ENCODE peak calls at places on chromosomes 12 and 14, in ten cellular contexts. P is astrocyte; T is CD8-positive, alpha-beta memory T cell; I is K562; Y is pancreas; K is psoas muscle; Z is lung; G is heart left ventricle; S is thoracic aorta; O is neuronal stem cell. Q is an unnamed sample.

GRCh38 chr14:68651652-68652432 is 141.0 kb downstream of the ZFP36L1 start:
- DNase-seq in I (no peak), S (no peak), K (no peak), P (no peak), T (no peak), Z (no peak), O (no peak), G (no peak), Y (peak; percentile 30), Q (no peak)

GRCh38 chr12:25241171-25242020 is 9.3 kb downstream of the KRAS start:
- DNase-seq in Y (no peak), G (no peak), P (peak; percentile 30), Z (no peak), I (peak; percentile 12), S (no peak), O (no peak), T (peak; percentile 22), K (no peak), Q (no peak)

GRCh38 chr14:93343797-93344196 is 3.2 kb upstream of the COX8C start:
- DNase-seq in Z (no peak), I (no peak), Y (no peak), O (no peak), G (no peak), S (no peak), T (no peak), P (no peak), K (no peak), Q (no peak)

GRCh38 chr14:38122241-38122640 is 85.5 kb upstream of the SSTR1 start:
- DNase-seq in T (no peak), Z (no peak), S (no peak), P (no peak), K (no peak), G (no peak), I (no peak), Y (no peak), O (no peak), Q (no peak)

GRCh38 chr14:21109377-21110260 is 8.8 kb downstream of the TMEM253 start:
- DNase-seq in G (no peak), P (no peak), T (no peak), O (no peak), K (no peak), S (no peak), I (no peak), Y (no peak), Z (no peak), Q (no peak)

GRCh38 chr14:69320581-69321365 is 60.8 kb downstream of the GALNT16 start:
- DNase-seq in Z (no peak), K (no peak), P (no peak), I (no peak), G (no peak), O (no peak), T (no peak), Y (peak; percentile 50), S (no peak), Q (no peak)

GRCh38 chr12:56071648-56072047 is 8.3 kb upstream of the ERBB3 start:
- DNase-seq in Z (no peak), S (no peak), K (no peak), Y (no peak), G (no peak), P (peak; percentile 16), O (no peak), T (no peak), I (no peak), Q (peak; percentile 23)

GRCh38 chr14:104462651-104463630 is 116.6 kb upstream of the C14orf180 start:
- DNase-seq in I (no peak), O (no peak), S (no peak), G (no peak), Y (no peak), Z (peak; percentile 19), P (no peak), K (no peak), T (no peak), Q (no peak)

GRCh38 chr12:116651089-116651488 is 86.8 kb downstream of the SPRING1 start:
- DNase-seq in K (no peak), Y (no peak), P (no peak), S (no peak), I (no peak), G (no peak), Z (no peak), O (no peak), T (no peak), Q (no peak)

DNA sequence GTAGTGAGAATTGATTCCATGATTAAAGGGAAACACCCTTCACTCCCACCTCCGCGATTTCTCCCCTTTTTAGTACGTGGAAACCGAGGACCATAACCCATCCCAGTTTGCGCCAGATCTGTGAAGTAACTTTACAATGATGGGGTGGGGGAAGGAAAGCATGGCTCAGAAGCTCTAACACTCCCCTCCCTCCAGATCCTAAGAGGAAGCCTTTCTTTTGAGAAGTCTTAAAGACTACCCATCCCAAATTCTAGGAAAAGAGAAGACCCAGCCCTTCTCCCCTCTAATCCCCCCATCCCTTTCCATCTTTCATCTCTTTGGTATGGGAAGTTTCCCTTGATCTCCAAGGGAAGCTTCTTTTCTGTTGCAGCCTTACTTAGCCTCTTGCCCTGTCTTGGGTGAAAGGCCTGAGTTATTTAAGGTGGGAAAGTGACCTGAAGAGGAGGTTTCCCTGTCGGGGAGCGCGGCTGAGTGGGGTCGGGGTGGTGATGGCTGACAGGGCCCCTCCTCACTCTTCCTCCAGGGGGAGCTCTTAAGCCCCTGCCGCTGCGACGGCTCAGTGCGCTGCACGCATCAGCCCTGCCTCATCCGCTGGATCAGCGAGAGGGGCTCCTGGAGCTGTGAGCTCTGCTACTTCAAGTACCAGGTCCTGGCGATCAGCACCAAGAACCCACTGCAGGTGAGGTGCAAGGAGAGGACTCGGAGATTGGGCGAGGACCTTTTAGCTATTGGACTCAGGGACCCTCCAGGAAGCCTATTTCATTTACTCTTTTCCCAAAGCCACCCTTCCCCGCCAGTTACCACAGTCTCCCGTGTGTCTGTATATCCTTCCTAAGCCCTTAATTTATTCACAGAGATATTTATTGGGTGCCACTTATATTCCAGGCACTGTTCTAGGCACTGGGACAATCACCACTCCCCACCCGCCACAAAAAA is 1.8 kb downstream of the MARCHF9 start:
- DNase-seq in I (peak; percentile 73), K (no peak), O (no peak), Z (no peak), P (no peak), T (peak; percentile 59), S (no peak), Y (peak; percentile 76), G (peak; percentile 78), Q (no peak)
- H3K27me3 ChIP-seq in I (no peaks in the 10 kb centered on the region), K (no peaks in the 10 kb centered on the region), O (peaks cover 3% of the 10 kb centered on the region), Z (no peaks in the 10 kb centered on the region), P (peaks cover 11% of the 10 kb centered on the region), T (no peaks in the 10 kb centered on the region), S (no peaks in the 10 kb centered on the region), Y (no peaks in the 10 kb centered on the region), G (no peaks in the 10 kb centered on the region), Q (peaks cover 6% of the 10 kb centered on the region)

DNA sequence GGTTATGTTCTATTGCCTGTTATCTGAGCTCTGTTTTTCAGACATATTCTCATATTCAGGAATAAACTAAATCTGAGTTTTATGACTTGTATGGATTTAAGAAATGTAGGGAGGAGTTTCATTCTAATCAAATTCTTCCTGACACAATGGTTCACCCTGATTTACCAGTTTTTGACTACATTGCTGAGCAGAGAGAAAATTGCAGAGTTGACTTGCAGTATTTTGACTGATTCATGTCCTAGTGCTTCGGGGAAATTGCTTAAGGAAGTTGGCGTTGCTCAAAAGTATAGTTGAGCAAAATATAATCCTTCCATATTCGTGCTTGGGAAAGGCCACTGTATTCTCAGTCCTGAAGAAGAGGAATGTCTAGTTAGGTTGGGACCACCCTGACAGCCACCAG is 1.2 kb upstream of the TWF1 start:
- DNase-seq in G (no peak), T (no peak), K (no peak), O (no peak), P (no peak), S (no peak), Z (no peak), Y (no peak), I (no peak), Q (no peak)
- H3K4me3 ChIP-seq in G (no peak overlapping the region), T (no peak overlapping the region), K (no peak overlapping the region), O (no peak overlapping the region), P (no peak overlapping the region), S (no peak overlapping the region), Z (no peak overlapping the region), Y (no peak overlapping the region), I (no peak overlapping the region), Q (no peak overlapping the region)

DNA sequence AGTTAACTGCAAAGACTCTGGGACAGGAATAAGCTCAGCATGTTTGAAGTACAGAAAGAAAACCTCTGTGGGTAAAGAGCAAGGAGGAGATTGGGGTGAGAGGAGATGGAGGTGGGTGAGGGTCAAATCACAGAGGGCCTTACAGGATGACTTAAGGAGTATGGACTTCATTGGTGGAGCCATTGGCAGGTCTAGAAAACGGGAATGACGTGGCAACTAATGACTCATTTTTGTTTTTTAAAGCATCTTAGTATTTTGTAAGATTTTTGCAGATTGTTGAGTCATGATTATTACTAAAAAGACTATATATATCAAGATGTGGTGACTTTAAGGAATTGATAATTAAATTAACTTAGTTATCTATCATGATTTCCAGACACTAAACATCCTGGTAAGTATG is 18.5 kb downstream of the UTP20 start:
- DNase-seq in Z (no peak), K (no peak), S (no peak), O (no peak), Y (no peak), G (no peak), P (peak; percentile 66), T (no peak), I (no peak), Q (no peak)
- H3K36me3 ChIP-seq in Z (peaks cover 23% of the 10 kb centered on the region), K (peaks cover 9% of the 10 kb centered on the region), S (peaks cover 16% of the 10 kb centered on the region), O (peaks cover 7% of the 10 kb centered on the region), Y (peaks cover 29% of the 10 kb centered on the region), G (peaks cover 97% of the 10 kb centered on the region), P (peaks cover 20% of the 10 kb centered on the region), T (peaks cover 29% of the 10 kb centered on the region), I (peaks cover 80% of the 10 kb centered on the region), Q (peaks cover 8% of the 10 kb centered on the region)

GRCh38 chr14:28831126-28831525 is 64.5 kb downstream of the FOXG1 start:
- DNase-seq in T (no peak), Y (no peak), G (no peak), S (no peak), K (no peak), I (no peak), Z (no peak), O (no peak), P (no peak), Q (no peak)

DNA sequence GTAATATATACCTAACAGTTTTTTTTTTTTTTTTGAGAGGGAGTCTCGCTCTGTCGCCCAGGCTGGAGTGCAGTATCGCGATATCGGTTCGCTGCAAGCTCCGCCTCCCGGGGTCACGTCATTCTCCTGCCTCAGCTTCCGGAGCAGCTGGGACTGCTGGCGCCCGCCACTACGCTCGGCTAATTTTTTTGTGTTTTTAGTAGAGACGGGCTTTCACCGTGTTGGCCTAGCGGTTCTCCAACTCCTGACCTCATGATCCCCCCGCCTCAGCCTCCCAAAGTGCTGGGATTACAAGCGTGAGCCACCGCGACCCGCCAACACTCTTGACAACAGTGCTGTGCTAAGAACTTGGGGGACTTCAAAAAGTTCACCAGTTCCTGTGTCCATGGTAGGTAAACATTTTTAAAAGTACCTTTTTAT is 63.5 kb downstream of the FOXG1 start:
- DNase-seq in T (no peak), P (no peak), S (no peak), G (no peak), I (peak; percentile 13), Z (no peak), Y (no peak), O (no peak), K (no peak), Q (no peak)
- H3K27me3 ChIP-seq in T (no peaks in the 10 kb centered on the region), P (no peaks in the 10 kb centered on the region), S (no peaks in the 10 kb centered on the region), G (no peaks in the 10 kb centered on the region), I (no peaks in the 10 kb centered on the region), Z (no peaks in the 10 kb centered on the region), Y (no peaks in the 10 kb centered on the region), O (no peaks in the 10 kb centered on the region), K (no peaks in the 10 kb centered on the region), Q (no peaks in the 10 kb centered on the region)